ENCODE peak calls at places on chromosome 6, in seven cellular contexts. X is IMR-90, L is GM12878, Z is neuronal stem cell, J is GM23248, R is hepatocyte, W is neural progenitor cell. P is an unnamed sample.

GRCh38 chr6:34341481-34341971 is 50.9 kb downstream of the NUDT3 start:
- DNase-seq in X (peak; percentile 75), L (no peak), Z (no peak), J (peak; percentile 68), R (no peak), W (no peak), P (peak; percentile 84)

GRCh38 chr6:50305660-50306059 is 255.9 kb upstream of the DEFB112 start:
- DNase-seq in X (no peak), L (no peak), Z (no peak), J (no peak), R (no peak), W (no peak), P (no peak)

GRCh38 chr6:35363293-35363750 is 21.0 kb downstream of the PPARD start:
- DNase-seq in X (peak; percentile 39), L (no peak), Z (no peak), J (peak; percentile 66), R (peak; percentile 57), W (peak; percentile 21), P (no peak)

GRCh38 chr6:168147205-168147738 is 68.3 kb upstream of the FRMD1 start:
- DNase-seq in X (no peak), L (no peak), Z (no peak), J (no peak), R (no peak), W (no peak), P (no peak)

GRCh38 chr6:47587503-47587902 is 109.9 kb downstream of the CD2AP start:
- DNase-seq in X (peak; percentile 45), L (no peak), Z (no peak), J (peak; percentile 47), R (no peak), W (no peak), P (no peak)

GRCh38 chr6:157456524-157456829 is 75.5 kb downstream of the ZDHHC14 start:
- DNase-seq in X (no peak), L (peak; percentile 60), Z (no peak), J (no peak), R (no peak), W (no peak), P (no peak)

GRCh38 chr6:99013145-99013544 is 65.4 kb upstream of the FBXL4 start:
- DNase-seq in X (peak; percentile 97), L (no peak), Z (no peak), J (peak; percentile 93), R (peak; percentile 34), W (no peak), P (no peak)

GRCh38 chr6:133291671-133292070 is 50.5 kb downstream of the EYA4 start:
- DNase-seq in X (peak; percentile 31), L (no peak), Z (no peak), J (no peak), R (no peak), W (no peak), P (peak; percentile 43)

GRCh38 chr6:131258816-131259476 is 123.7 kb downstream of the AKAP7 start:
- DNase-seq in X (peak; percentile 53), L (no peak), Z (no peak), J (no peak), R (peak; percentile 77), W (peak; percentile 16), P (no peak)

GRCh38 chr6:133587396-133587795 is 301.5 kb upstream of the TCF21 start:
- DNase-seq in X (no peak), L (no peak), Z (no peak), J (no peak), R (no peak), W (no peak), P (no peak)

GRCh38 chr6:125983246-125983945 is 2.9 kb upstream of the TRMT11 start:
- DNase-seq in X (peak; percentile 91), L (no peak), Z (no peak), J (peak; percentile 85), R (no peak), W (no peak), P (peak; percentile 18)

GRCh38 chr6:37354526-37355384 is 972 bp downstream of the RNF8 start:
- DNase-seq in X (peak; percentile 17), L (no peak), Z (peak; percentile 8), J (peak; percentile 72), R (peak; percentile 58), W (peak; percentile 58), P (no peak)

GRCh38 chr6:98041072-98041471 is 758.1 kb upstream of the MMS22L start:
- DNase-seq in X (no peak), L (no peak), Z (no peak), J (no peak), R (no peak), W (peak; percentile 55), P (no peak)

DNA sequence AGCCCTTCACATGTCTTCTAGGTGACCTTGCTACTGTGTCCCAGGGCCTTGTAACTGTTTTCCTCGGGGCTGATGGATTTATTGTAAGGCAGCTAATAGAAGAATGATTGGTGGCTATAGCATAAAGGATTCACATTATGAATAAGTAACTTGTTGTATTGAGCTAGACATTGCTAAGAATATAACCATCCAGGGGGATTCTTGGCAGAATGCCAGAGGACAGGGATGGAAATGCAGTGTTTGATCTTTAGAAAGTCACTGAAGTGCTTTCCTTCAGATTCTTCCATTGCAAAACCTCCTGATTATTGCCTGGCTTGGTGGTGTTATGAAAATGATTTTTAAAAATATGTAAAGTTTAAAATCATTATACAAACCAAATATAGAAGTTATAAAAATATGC is 55.0 kb downstream of the PLEKHG1 start:
- DNase-seq in X (no peak), L (no peak), Z (no peak), J (no peak), R (no peak), W (no peak), P (no peak)
- H2AFZ ChIP-seq in X (no peak overlapping the region), L (no peak overlapping the region), Z (no peak overlapping the region), J (no peak overlapping the region), R (no peak overlapping the region), W (no peak overlapping the region), P (no peak overlapping the region)

GRCh38 chr6:28634758-28635546 is 109.3 kb downstream of the GPX5 start:
- DNase-seq in X (no peak), L (no peak), Z (no peak), J (peak; percentile 36), R (peak; percentile 53), W (peak; percentile 79), P (no peak)
- H2AFZ ChIP-seq in X (peak overlapping the region; percentile 85), L (no peak overlapping the region), Z (peak overlapping the region; percentile 92), J (peak overlapping the region; percentile 76), R (peak overlapping the region; percentile 80), W (peak overlapping the region; percentile 95), P (peak overlapping the region; percentile 52)

GRCh38 chr6:79872303-79872702 is 75.0 kb downstream of the ELOVL4 start:
- DNase-seq in X (no peak), L (no peak), Z (no peak), J (no peak), R (no peak), W (no peak), P (no peak)

GRCh38 chr6:79869600-79870084 is 77.7 kb downstream of the ELOVL4 start:
- DNase-seq in X (peak; percentile 57), L (peak; percentile 19), Z (peak; percentile 65), J (peak; percentile 84), R (peak; percentile 92), W (peak; percentile 91), P (peak; percentile 64)

GRCh38 chr6:79878142-79878748 is 69.1 kb downstream of the ELOVL4 start:
- DNase-seq in X (no peak), L (no peak), Z (no peak), J (no peak), R (no peak), W (no peak), P (no peak)

GRCh38 chr6:79872986-79873385 is 74.4 kb downstream of the ELOVL4 start:
- DNase-seq in X (peak; percentile 64), L (no peak), Z (no peak), J (peak; percentile 88), R (peak; percentile 62), W (no peak), P (no peak)

GRCh38 chr6:79874531-79875132 is 72.7 kb downstream of the ELOVL4 start:
- DNase-seq in X (no peak), L (no peak), Z (no peak), J (peak; percentile 67), R (no peak), W (no peak), P (no peak)
- H2AFZ ChIP-seq in X (no peak overlapping the region), L (no peak overlapping the region), Z (no peak overlapping the region), J (no peak overlapping the region), R (no peak overlapping the region), W (no peak overlapping the region), P (no peak overlapping the region)

GRCh38 chr6:3625980-3626533 is 125.5 kb downstream of the PXDC1 start:
- DNase-seq in X (no peak), L (no peak), Z (no peak), J (no peak), R (no peak), W (no peak), P (no peak)
- H2AFZ ChIP-seq in X (no peak overlapping the region), L (no peak overlapping the region), Z (peak overlapping the region; percentile 67), J (no peak overlapping the region), R (no peak overlapping the region), W (peak overlapping the region; percentile 53), P (no peak overlapping the region)

GRCh38 chr6:17705778-17706579 is 746 bp downstream of the NUP153 start:
- DNase-seq in X (peak; percentile 67), L (no peak), Z (peak; percentile 69), J (peak; percentile 77), R (peak; percentile 75), W (peak; percentile 86), P (peak; percentile 70)
- H2AFZ ChIP-seq in X (peak overlapping the region; percentile 90), L (peak overlapping the region; percentile 59), Z (peak overlapping the region; percentile 84), J (peak overlapping the region; percentile 61), R (peak overlapping the region; percentile 65), W (peak overlapping the region; percentile 6), P (peak overlapping the region; percentile 16)

P was measured in endothelial cell of umbilical vein.